ENCODE peak calls at places on chromosome 11, in five cellular contexts. One of them, this sample, is unnamed.
A peak's percentile ranks its signal among the peaks of the same experiment; 100 is the strongest.

GRCh38 chr11:10898003-10898762 is 40.3 kb upstream of the ZBED5 start:
- DNase-seq in right lobe of liver: no peak
- DNase-seq in stimulated activated CD8-positive, alpha-beta memory T cell treated with anti-CD3 and anti-CD28 coated beads, Interleukin-2, amount 100 ng/mL, for 1 hour: no peak
- DNase-seq in mucosa of descending colon: no peak
- DNase-seq in NCI-H510A treated with DMSO at 0.1 percent for 48 hours: no peak
- DNase-seq in this sample: no peak

GRCh38 chr11:2299773-2300172 is 1.9 kb downstream of the C11orf21 start:
- DNase-seq in stimulated activated CD8-positive, alpha-beta memory T cell treated with anti-CD3 and anti-CD28 coated beads, Interleukin-2, amount 100 ng/mL, for 1 hour: no peak
- DNase-seq in right lobe of liver: no peak
- DNase-seq in mucosa of descending colon: no peak
- DNase-seq in NCI-H510A treated with DMSO at 0.1 percent for 48 hours: no peak
- DNase-seq in this sample: no peak

GRCh38 chr11:131033151-131033651 is 116.9 kb upstream of the SNX19 start:
- DNase-seq in stimulated activated CD8-positive, alpha-beta memory T cell treated with anti-CD3 and anti-CD28 coated beads, Interleukin-2, amount 100 ng/mL, for 1 hour: no peak
- DNase-seq in NCI-H510A treated with DMSO at 0.1 percent for 48 hours: no peak
- DNase-seq in mucosa of descending colon: no peak
- DNase-seq in right lobe of liver: no peak
- DNase-seq in this sample: no peak

GRCh38 chr11:64863381-64864060 is 14.9 kb downstream of the EHD1 start:
- DNase-seq in NCI-H510A treated with DMSO at 0.1 percent for 48 hours: no peak
- DNase-seq in stimulated activated CD8-positive, alpha-beta memory T cell treated with anti-CD3 and anti-CD28 coated beads, Interleukin-2, amount 100 ng/mL, for 1 hour: no peak
- DNase-seq in mucosa of descending colon: no peak
- DNase-seq in right lobe of liver: no peak
- DNase-seq in this sample: peak; percentile 19

GRCh38 chr11:127470485-127470884 is 469.9 kb upstream of the KIRREL3 start:
- DNase-seq in NCI-H510A treated with DMSO at 0.1 percent for 48 hours: no peak
- DNase-seq in mucosa of descending colon: peak; percentile 33
- DNase-seq in stimulated activated CD8-positive, alpha-beta memory T cell treated with anti-CD3 and anti-CD28 coated beads, Interleukin-2, amount 100 ng/mL, for 1 hour: no peak
- DNase-seq in right lobe of liver: no peak
- DNase-seq in this sample: no peak

GRCh38 chr11:65488273-65489058 is 10.4 kb upstream of the MALAT1 start:
- DNase-seq in NCI-H510A treated with DMSO at 0.1 percent for 48 hours: no peak
- DNase-seq in stimulated activated CD8-positive, alpha-beta memory T cell treated with anti-CD3 and anti-CD28 coated beads, Interleukin-2, amount 100 ng/mL, for 1 hour: no peak
- DNase-seq in mucosa of descending colon: peak; percentile 72
- DNase-seq in right lobe of liver: no peak
- DNase-seq in this sample: peak; percentile 75

GRCh38 chr11:27700351-27701261 is at the start of gene BDNF:
- DNase-seq in mucosa of descending colon: no peak
- DNase-seq in stimulated activated CD8-positive, alpha-beta memory T cell treated with anti-CD3 and anti-CD28 coated beads, Interleukin-2, amount 100 ng/mL, for 1 hour: no peak
- DNase-seq in NCI-H510A treated with DMSO at 0.1 percent for 48 hours: no peak
- DNase-seq in right lobe of liver: no peak
- DNase-seq in this sample: peak; percentile 22

GRCh38 chr11:1877211-1878133 is 14.2 kb downstream of the PRR33 start:
- DNase-seq in stimulated activated CD8-positive, alpha-beta memory T cell treated with anti-CD3 and anti-CD28 coated beads, Interleukin-2, amount 100 ng/mL, for 1 hour: no peak
- DNase-seq in mucosa of descending colon: no peak
- DNase-seq in NCI-H510A treated with DMSO at 0.1 percent for 48 hours: no peak
- DNase-seq in right lobe of liver: peak; percentile 21
- DNase-seq in this sample: no peak

GRCh38 chr11:43779306-43779705 is 98.8 kb downstream of the HSD17B12 start:
- DNase-seq in stimulated activated CD8-positive, alpha-beta memory T cell treated with anti-CD3 and anti-CD28 coated beads, Interleukin-2, amount 100 ng/mL, for 1 hour: no peak
- DNase-seq in mucosa of descending colon: no peak
- DNase-seq in right lobe of liver: no peak
- DNase-seq in NCI-H510A treated with DMSO at 0.1 percent for 48 hours: no peak
- DNase-seq in this sample: no peak

GRCh38 chr11:832529-833113 is at the start of gene CD151:
- DNase-seq in stimulated activated CD8-positive, alpha-beta memory T cell treated with anti-CD3 and anti-CD28 coated beads, Interleukin-2, amount 100 ng/mL, for 1 hour: peak; percentile 41
- DNase-seq in right lobe of liver: peak; percentile 73
- DNase-seq in mucosa of descending colon: peak; percentile 70
- DNase-seq in NCI-H510A treated with DMSO at 0.1 percent for 48 hours: no peak
- DNase-seq in this sample: no peak

GRCh38 chr11:67356867-67357561 is 3.7 kb upstream of the POLD4 start:
- DNase-seq in right lobe of liver: peak; percentile 63
- DNase-seq in stimulated activated CD8-positive, alpha-beta memory T cell treated with anti-CD3 and anti-CD28 coated beads, Interleukin-2, amount 100 ng/mL, for 1 hour: peak; percentile 39
- DNase-seq in mucosa of descending colon: peak; percentile 76
- DNase-seq in NCI-H510A treated with DMSO at 0.1 percent for 48 hours: peak; percentile 91
- DNase-seq in this sample: peak; percentile 64

This sample was measured in left colon.